ENCODE peak calls at places on chromosomes 13 and 19, in six cellular contexts. N is SK-N-SH, T is GM19239, S is AG20443, K is DMS153, M is ovary. A is an unnamed sample.

GRCh38 chr13:32007494-32007893 is 24.1 kb upstream of the FRY start:
- DNase-seq in K (no peak), M (no peak), N (no peak), T (no peak), S (no peak), A (no peak)

GRCh38 chr13:73913043-73913740 is 221.0 kb downstream of the KLF12 start:
- DNase-seq in M (no peak), N (no peak), T (no peak), S (peak), K (no peak), A (no peak)

GRCh38 chr13:32746474-32746873 is 160.2 kb downstream of the PDS5B start:
- DNase-seq in S (no peak), M (no peak), K (no peak), N (no peak), T (no peak), A (no peak)

GRCh38 chr13:99312493-99312883 is 5.3 kb upstream of the GPR183 start:
- DNase-seq in S (peak), N (peak), M (peak), T (no peak), K (no peak), A (no peak)

GRCh38 chr19:41407271-41407670 is 9.7 kb downstream of the BCKDHA start:
- DNase-seq in K (no peak), N (no peak), M (no peak), S (no peak), T (no peak), A (no peak)

GRCh38 chr13:109249780-109250528 is 536.4 kb downstream of the IRS2 start:
- DNase-seq in S (no peak), M (no peak), T (no peak), K (no peak), N (no peak), A (no peak)

GRCh38 chr13:109200556-109200955 is 571.1 kb downstream of the MYO16 start:
- DNase-seq in S (no peak), T (no peak), N (no peak), K (no peak), M (no peak), A (no peak)

GRCh38 chr19:12939908-12940533 is 1.6 kb downstream of the CALR start:
- DNase-seq in T (no peak), K (no peak), N (no peak), M (no peak), S (no peak), A (no peak)

GRCh38 chr13:99003851-99004471 is 26.1 kb upstream of the DOCK9 start:
- DNase-seq in M (no peak), S (no peak), N (no peak), T (no peak), K (no peak), A (no peak)

GRCh38 chr13:49210669-49211068 is 9.5 kb upstream of the MLNR start:
- DNase-seq in M (no peak), K (no peak), T (no peak), N (no peak), S (no peak), A (no peak)

GRCh38 chr13:52848455-52849190 is at the start of gene PCDH8:
- DNase-seq in T (no peak), M (no peak), S (no peak), K (peak), N (peak), A (no peak)

GRCh38 chr19:5238700-5239099 is 101.9 kb downstream of the PTPRS start:
- DNase-seq in S (no peak), K (no peak), T (no peak), M (no peak), N (no peak), A (no peak)

GRCh38 chr19:54380897-54381296 is 16.2 kb upstream of the LAIR1 start:
- DNase-seq in M (no peak), K (no peak), N (no peak), S (no peak), T (no peak), A (no peak)

GRCh38 chr13:97100821-97101220 is 106.5 kb upstream of the OXGR1 start:
- DNase-seq in T (no peak), N (no peak), S (no peak), K (no peak), M (no peak), A (no peak)

GRCh38 chr19:55598034-55598433 is 1.3 kb downstream of the FIZ1 start:
- DNase-seq in K (no peak), S (no peak), M (peak), T (no peak), N (peak), A (no peak)

GRCh38 chr13:80348308-80348707 is 7.4 kb upstream of the SPRY2 start:
- DNase-seq in T (no peak), K (no peak), M (no peak), S (no peak), N (no peak), A (no peak)

GRCh38 chr19:11227201-11227886 is 12.1 kb upstream of the ANGPTL8 start:
- DNase-seq in T (no peak), S (no peak), K (no peak), N (peak), M (no peak), A (no peak)

GRCh38 chr19:3760871-3761361 is 576 bp downstream of the APBA3 start:
- DNase-seq in K (no peak), T (no peak), S (no peak), M (no peak), N (no peak), A (no peak)

GRCh38 chr13:48400820-48401219 is 12.1 kb downstream of the LPAR6 start:
- DNase-seq in S (peak), N (no peak), T (no peak), K (no peak), M (no peak), A (no peak)

GRCh38 chr13:27404680-27405079 is 19.7 kb upstream of the GTF3A start:
- DNase-seq in S (no peak), N (no peak), T (no peak), K (peak), M (no peak), A (peak)

GRCh38 chr19:55066107-55066709 is 3.3 kb upstream of the RDH13 start:
- DNase-seq in N (no peak), K (no peak), M (no peak), S (no peak), T (no peak), A (no peak)

GRCh38 chr13:76829572-76830327 is 56.5 kb downstream of the KCTD12 start:
- DNase-seq in S (no peak), M (peak), N (no peak), K (no peak), T (no peak), A (no peak)

A was measured in left lobe of liver.